ENCODE peak calls at places on chromosome 18, in five cellular contexts. L is uterus, A is ovary, P is IMR-90, R is transverse colon. E is an unnamed sample.

GRCh38 chr18:70991577-70991976 is 702.7 kb downstream of the SOCS6 start:
- DNase-seq in L (no peak), A (no peak), P (peak; percentile 43), R (no peak), E (no peak)

GRCh38 chr18:80106482-80107051 is 2.5 kb upstream of the ADNP2 start:
- DNase-seq in L (no peak), A (no peak), P (peak; percentile 22), R (no peak), E (no peak)

GRCh38 chr18:37985126-37985525 is 419.5 kb upstream of the CELF4 start:
- DNase-seq in L (no peak), A (no peak), P (no peak), R (no peak), E (no peak)

GRCh38 chr18:79947881-79948610 is 3.4 kb downstream of the SLC66A2 start:
- DNase-seq in L (no peak), A (peak; percentile 13), P (no peak), R (peak; percentile 46), E (no peak)

GRCh38 chr18:69718912-69719547 is 228.6 kb downstream of the CD226 start:
- DNase-seq in L (no peak), A (no peak), P (no peak), R (no peak), E (no peak)

GRCh38 chr18:79847606-79848293 is 50.0 kb downstream of the KCNG2 start:
- DNase-seq in L (no peak), A (no peak), P (no peak), R (no peak), E (no peak)

GRCh38 chr18:10490401-10491289 is 35.2 kb upstream of the NAPG start:
- DNase-seq in L (no peak), A (no peak), P (no peak), R (peak; percentile 49), E (no peak)

GRCh38 chr18:31513189-31513907 is 15.4 kb downstream of the DSG2 start:
- DNase-seq in L (no peak), A (no peak), P (peak; percentile 48), R (no peak), E (peak; percentile 22)

GRCh38 chr18:38052879-38053590 is 487.4 kb upstream of the CELF4 start:
- DNase-seq in L (no peak), A (no peak), P (no peak), R (no peak), E (no peak)

GRCh38 chr18:76657911-76658475 is 163.0 kb upstream of the ZNF516 start:
- DNase-seq in L (no peak), A (no peak), P (no peak), R (no peak), E (no peak)

GRCh38 chr18:5890606-5891360 is 4.5 kb downstream of the TMEM200C start:
- DNase-seq in L (peak; percentile 27), A (peak; percentile 70), P (no peak), R (no peak), E (no peak)

GRCh38 chr18:80229766-80230745 is 17.3 kb downstream of the PARD6G start:
- DNase-seq in L (no peak), A (no peak), P (no peak), R (no peak), E (no peak)

GRCh38 chr18:30403278-30403677 is 639.3 kb downstream of the DSC3 start:
- DNase-seq in L (no peak), A (no peak), P (no peak), R (no peak), E (no peak)

GRCh38 chr18:22839488-22839930 is 93.6 kb upstream of the RBBP8 start:
- DNase-seq in L (no peak), A (no peak), P (no peak), R (no peak), E (no peak)

GRCh38 chr18:5040476-5040875 is 156.6 kb downstream of the AKAIN1 start:
- DNase-seq in L (no peak), A (no peak), P (no peak), R (no peak), E (no peak)

GRCh38 chr18:49133112-49133511 is 182.3 kb upstream of the SMAD7 start:
- DNase-seq in L (no peak), A (no peak), P (no peak), R (no peak), E (no peak)

GRCh38 chr18:31659574-31660149 is 24.7 kb downstream of the B4GALT6 start:
- DNase-seq in L (no peak), A (no peak), P (no peak), R (no peak), E (no peak)

GRCh38 chr18:77566604-77567003 is 317.0 kb downstream of the GALR1 start:
- DNase-seq in L (no peak), A (no peak), P (no peak), R (no peak), E (no peak)

GRCh38 chr18:65788373-65788772 is 37.6 kb downstream of the CDH7 start:
- DNase-seq in L (no peak), A (no peak), P (no peak), R (no peak), E (no peak)

GRCh38 chr18:45110577-45111506 is 430.2 kb downstream of the SETBP1 start:
- DNase-seq in L (peak; percentile 71), A (peak; percentile 55), P (no peak), R (no peak), E (no peak)
- TF ChIP-seq POLR2A in L (no peak), A (no peak), P (no peak), R (no peak), E (no peak)

GRCh38 chr18:74289946-74290478 is 1.8 kb downstream of the CYB5A start:
- DNase-seq in L (no peak), A (no peak), P (no peak), R (no peak), E (no peak)
- TF ChIP-seq POLR2A in L (no peak), A (no peak), P (no peak), R (no peak), E (no peak)

DNA sequence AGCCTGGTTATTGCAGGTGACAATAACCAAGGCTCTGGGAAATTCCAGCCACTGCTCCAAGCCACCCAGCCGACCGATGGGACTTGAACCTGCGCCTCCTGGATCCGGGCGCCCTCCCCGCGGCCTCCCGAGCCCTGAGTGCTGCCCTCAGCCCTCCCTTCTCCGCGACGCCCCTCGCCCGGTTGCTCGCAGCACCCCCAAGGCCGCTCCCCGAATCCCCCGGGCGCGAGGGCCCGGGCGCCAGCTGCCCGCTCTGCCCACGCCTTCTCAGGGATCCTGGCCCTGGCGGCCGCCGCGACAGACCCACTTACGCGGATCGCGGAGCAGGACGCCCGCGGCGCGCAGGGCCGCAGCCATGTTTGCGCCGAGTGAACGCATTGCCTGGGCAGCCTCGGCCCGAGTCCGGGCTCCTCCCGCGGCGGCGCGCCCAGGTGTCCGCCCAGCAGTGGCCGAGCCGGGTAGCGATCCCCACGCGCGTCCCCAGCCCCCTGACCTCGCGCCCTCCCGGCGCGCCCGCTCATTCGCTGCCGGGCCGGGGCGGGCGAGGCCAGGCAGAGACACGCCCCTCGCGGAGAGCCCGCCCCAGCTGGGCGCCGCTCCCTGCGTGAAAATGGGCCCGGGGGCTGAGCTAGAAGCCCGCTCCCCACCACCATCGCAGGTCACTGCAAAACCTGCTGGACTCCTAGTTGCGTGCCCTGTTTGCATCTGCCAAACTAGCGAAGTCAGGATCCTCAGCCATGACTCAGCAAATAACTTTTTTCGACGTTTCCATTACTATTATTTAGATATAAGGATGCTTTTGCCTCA is at the start of gene FECH:
- DNase-seq in L (peak; percentile 82), A (peak; percentile 88), P (peak; percentile 71), R (peak; percentile 86), E (peak; percentile 63)
- TF ChIP-seq POLR2A in L (peak; percentile 60), A (peak; percentile 46), P (peak; percentile 57), R (peak; percentile 69), E (peak; percentile 92)

DNA sequence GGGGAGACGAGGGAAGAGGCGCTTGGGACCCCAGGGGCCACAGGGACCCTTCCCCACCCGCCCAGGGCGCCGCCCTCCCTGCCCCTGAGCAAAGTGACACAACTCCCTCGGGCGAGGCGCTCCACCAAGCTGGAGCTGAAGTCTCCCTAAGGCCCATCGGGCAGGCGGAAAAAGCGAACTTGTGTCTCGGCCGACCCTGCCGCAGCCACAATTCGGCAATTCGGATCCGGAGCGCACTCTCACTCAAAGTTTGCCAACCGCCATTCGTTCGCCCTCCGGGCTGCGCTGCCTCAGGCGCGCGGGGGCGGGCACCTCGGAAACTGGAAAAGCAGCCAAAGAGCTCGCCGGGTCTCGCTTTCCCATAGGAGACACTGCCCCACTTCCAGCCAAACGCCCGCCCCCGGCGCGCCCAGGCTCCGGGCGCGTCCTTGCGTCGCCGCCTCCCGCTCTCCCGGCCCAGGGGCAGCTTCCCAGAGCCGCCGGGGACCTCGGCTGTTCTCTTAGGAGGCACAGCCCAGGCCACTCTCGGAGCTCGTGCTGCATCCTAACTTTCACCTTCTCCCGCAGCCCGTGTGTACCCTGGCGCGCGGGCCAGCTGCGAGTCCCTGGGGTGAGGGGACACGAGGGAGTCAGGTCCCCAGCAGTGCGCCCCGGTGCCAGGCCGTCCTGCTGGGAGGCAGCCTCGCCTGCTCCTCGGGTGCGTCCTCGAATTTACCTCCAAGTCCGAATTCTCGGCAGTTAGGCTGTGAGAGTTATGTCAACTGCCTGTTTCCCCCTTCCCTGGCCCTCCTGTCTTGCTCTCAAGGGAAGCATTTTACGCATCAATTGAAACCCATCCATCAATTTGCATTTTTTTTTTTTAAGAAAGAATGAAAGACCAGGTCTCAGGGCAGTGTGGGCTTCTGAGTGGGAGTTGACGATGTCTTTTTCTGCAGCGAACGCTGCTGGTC is 1.4 kb upstream of the KCTD1 start:
- DNase-seq in L (peak; percentile 59), A (peak; percentile 80), P (peak; percentile 38), R (peak; percentile 61), E (peak; percentile 73)
- TF ChIP-seq POLR2A in L (no peak), A (no peak), P (no peak), R (peak; percentile 45), E (peak; percentile 53)

GRCh38 chr18:55589625-55590291 is 1.8 kb upstream of the TCF4 start:
- DNase-seq in L (peak; percentile 98), A (peak; percentile 99), P (peak; percentile 96), R (peak; percentile 92), E (peak; percentile 54)
- TF ChIP-seq POLR2A in L (peak; percentile 69), A (peak; percentile 42), P (peak; percentile 88), R (peak; percentile 46), E (peak; percentile 76)

DNA sequence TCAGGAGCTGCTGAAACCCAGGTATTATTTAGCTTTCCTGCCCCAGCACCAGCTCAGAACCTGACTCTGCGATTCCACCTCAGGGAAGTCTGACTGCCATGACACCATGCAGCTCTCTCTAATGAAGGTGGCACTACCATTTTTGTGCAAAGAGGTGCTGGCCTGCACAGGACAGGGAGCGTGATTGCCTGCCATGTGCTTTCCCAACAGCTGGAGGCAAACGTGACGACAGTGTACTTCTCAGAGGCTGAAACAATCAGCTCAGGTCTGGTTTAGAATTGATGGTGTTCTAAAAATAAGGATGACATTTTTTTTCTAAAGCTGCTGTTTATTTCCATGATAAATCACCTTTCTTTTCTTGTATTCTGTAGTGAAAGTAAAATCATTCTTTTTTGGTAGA is 75.2 kb upstream of the TTC39C start:
- DNase-seq in L (no peak), A (no peak), P (no peak), R (no peak), E (no peak)
- TF ChIP-seq POLR2A in L (no peak), A (no peak), P (no peak), R (no peak), E (no peak)

E was measured in H54.